ENCODE peak calls at places on chromosomes 12 and 14, in four cellular contexts. F is T follicular helper cell, C is NCI-H82, U is amygdala. K is an unnamed sample.

GRCh38 chr14:99883866-99884650 is 90.8 kb downstream of the EML1 start:
- DNase-seq in C (peak), U (no peak), F (no peak), K (no peak)

GRCh38 chr12:57118711-57119271 is 7.6 kb upstream of the STAT6 start:
- DNase-seq in F (no peak), U (no peak), C (no peak), K (no peak)

GRCh38 chr12:49367381-49368239 is at the start of gene SPATS2:
- DNase-seq in U (no peak), C (peak), F (no peak), K (no peak)

GRCh38 chr12:50073712-50074111 is 11.4 kb upstream of the SMARCD1 start:
- DNase-seq in F (no peak), U (no peak), C (no peak), K (no peak)

GRCh38 chr12:116125981-116126566 is 151.4 kb downstream of the MED13L start:
- DNase-seq in U (no peak), C (peak), F (no peak), K (no peak)

GRCh38 chr14:98984719-98985041 is 287.3 kb downstream of the BCL11B start:
- DNase-seq in U (no peak), F (peak), C (no peak), K (peak)

GRCh38 chr14:61503167-61503801 is 181.9 kb downstream of the PRKCH start:
- DNase-seq in C (no peak), F (peak), U (no peak), K (no peak)

GRCh38 chr12:99957866-99958466 is 26.8 kb downstream of the ANKS1B start:
- DNase-seq in C (no peak), U (no peak), F (no peak), K (no peak)

GRCh38 chr12:60072911-60073310 is 477.1 kb downstream of the SLC16A7 start:
- DNase-seq in C (no peak), U (no peak), F (no peak), K (no peak)

K was measured in naive thymus-derived CD8-positive, alpha-beta T cell.